ENCODE peak calls at places on chromosomes 5 and 9, in ten cellular contexts. Y, I, W, K, M, Z, P, N, B and T are unnamed samples.

GRCh38 chr5:110616009-110616408 is 110.5 kb downstream of the TMEM232 start:
- DNase-seq in Y (no peak), I (no peak), W (no peak), K (no peak), M (no peak), Z (no peak), P (no peak), N (no peak), B (no peak), T (no peak)

GRCh38 chr9:37030591-37030939 is 3.5 kb downstream of the PAX5 start:
- DNase-seq in Y (no peak), I (no peak), W (no peak), K (no peak), M (no peak), Z (no peak), P (no peak), N (no peak), B (no peak), T (no peak)

GRCh38 chr5:159210846-159211245 is 1.5 kb upstream of the RNF145 start:
- DNase-seq in Y (no peak), I (no peak), W (no peak), K (peak), M (no peak), Z (no peak), P (no peak), N (no peak), B (no peak), T (no peak)

GRCh38 chr9:14769235-14769580 is 46.7 kb upstream of the CER1 start:
- DNase-seq in Y (peak), I (no peak), W (peak), K (peak), M (peak), Z (no peak), P (no peak), N (peak), B (peak), T (peak)

GRCh38 chr9:15142903-15143534 is 164.0 kb downstream of the TTC39B start:
- DNase-seq in Y (peak), I (peak), W (peak), K (peak), M (peak), Z (no peak), P (no peak), N (peak), B (peak), T (peak)

GRCh38 chr5:1137567-1138444 is 25.9 kb upstream of the SLC12A7 start:
- DNase-seq in Y (no peak), I (peak), W (no peak), K (no peak), M (no peak), Z (no peak), P (no peak), N (peak), B (no peak), T (no peak)

GRCh38 chr5:34503379-34504346 is 152.5 kb upstream of the RAI14 start:
- DNase-seq in Y (no peak), I (no peak), W (no peak), K (no peak), M (no peak), Z (no peak), P (no peak), N (no peak), B (no peak), T (no peak)

GRCh38 chr5:120366047-120366446 is 98.1 kb upstream of the PRR16 start:
- DNase-seq in Y (peak), I (no peak), W (no peak), K (peak), M (peak), Z (no peak), P (no peak), N (no peak), B (peak), T (no peak)

GRCh38 chr5:143207563-143208364 is 195.7 kb downstream of the NR3C1 start:
- DNase-seq in Y (no peak), I (no peak), W (no peak), K (no peak), M (no peak), Z (peak), P (no peak), N (no peak), B (no peak), T (peak)

GRCh38 chr5:61450880-61451279 is 118.8 kb downstream of the ZSWIM6 start:
- DNase-seq in Y (peak), I (no peak), W (peak), K (no peak), M (peak), Z (no peak), P (no peak), N (peak), B (peak), T (no peak)

GRCh38 chr9:91966503-91966902 is 16.5 kb upstream of the ROR2 start:
- DNase-seq in Y (no peak), I (no peak), W (no peak), K (no peak), M (peak), Z (no peak), P (no peak), N (no peak), B (peak), T (no peak)

GRCh38 chr5:121630402-121630801 is 221.3 kb upstream of the FTMT start:
- DNase-seq in Y (peak), I (no peak), W (no peak), K (peak), M (no peak), Z (no peak), P (no peak), N (peak), B (peak), T (peak)

GRCh38 chr5:140631831-140632365 is 1.1 kb downstream of the CD14 start:
- DNase-seq in Y (no peak), I (no peak), W (no peak), K (no peak), M (no peak), Z (no peak), P (no peak), N (no peak), B (no peak), T (no peak)

GRCh38 chr5:135223404-135223803 is 175.6 kb downstream of the MACROH2A1 start:
- DNase-seq in Y (no peak), I (no peak), W (no peak), K (no peak), M (no peak), Z (no peak), P (peak), N (no peak), B (no peak), T (no peak)

GRCh38 chr9:27125030-27125429 is 16.0 kb downstream of the TEK start:
- DNase-seq in Y (peak), I (peak), W (peak), K (peak), M (peak), Z (no peak), P (peak), N (peak), B (peak), T (peak)

GRCh38 chr5:90590-91547 is 1.1 kb upstream of the PLEKHG4B start:
- DNase-seq in Y (no peak), I (no peak), W (no peak), K (peak), M (peak), Z (no peak), P (peak), N (no peak), B (no peak), T (peak)

GRCh38 chr5:149775785-149776184 is 45.7 kb downstream of the PPARGC1B start:
- DNase-seq in Y (no peak), I (no peak), W (peak), K (peak), M (no peak), Z (peak), P (no peak), N (peak), B (peak), T (no peak)

GRCh38 chr9:115400801-115401200 is 282.8 kb upstream of the TNC start:
- DNase-seq in Y (peak), I (no peak), W (no peak), K (no peak), M (peak), Z (no peak), P (no peak), N (no peak), B (no peak), T (no peak)

GRCh38 chr9:135655317-135656003 is 7.6 kb upstream of the LCN9 start:
- DNase-seq in Y (no peak), I (no peak), W (no peak), K (no peak), M (no peak), Z (no peak), P (no peak), N (no peak), B (no peak), T (no peak)

GRCh38 chr5:34709861-34710673 is 53.9 kb downstream of the RAI14 start:
- DNase-seq in Y (peak), I (peak), W (no peak), K (peak), M (peak), Z (no peak), P (no peak), N (no peak), B (no peak), T (no peak)

GRCh38 chr5:115246361-115246991 is 16.2 kb downstream of the PGGT1B start:
- DNase-seq in Y (peak), I (no peak), W (peak), K (peak), M (no peak), Z (peak), P (no peak), N (peak), B (peak), T (no peak)

GRCh38 chr9:11235061-11235460 is 622.3 kb upstream of the PTPRD start:
- DNase-seq in Y (no peak), I (no peak), W (no peak), K (no peak), M (no peak), Z (no peak), P (no peak), N (no peak), B (no peak), T (no peak)

GRCh38 chr5:125140855-125141254 is 394.4 kb upstream of the ZNF608 start:
- DNase-seq in Y (peak), I (no peak), W (no peak), K (peak), M (peak), Z (no peak), P (no peak), N (peak), B (peak), T (no peak)

GRCh38 chr5:111063709-111064322 is 7.7 kb upstream of the TSLP start:
- DNase-seq in Y (no peak), I (peak), W (peak), K (peak), M (no peak), Z (no peak), P (no peak), N (peak), B (peak), T (peak)

GRCh38 chr9:15824310-15824709 is 271.5 kb downstream of the CCDC171 start:
- DNase-seq in Y (peak), I (no peak), W (peak), K (no peak), M (peak), Z (no peak), P (no peak), N (peak), B (peak), T (no peak)

GRCh38 chr9:126722922-126723806 is 81.7 kb upstream of the ZBTB43 start:
- DNase-seq in Y (no peak), I (no peak), W (no peak), K (peak), M (no peak), Z (no peak), P (no peak), N (no peak), B (peak), T (no peak)

GRCh38 chr9:126722252-126722921 is 82.5 kb upstream of the ZBTB43 start:
- DNase-seq in Y (peak), I (peak), W (peak), K (peak), M (peak), Z (peak), P (no peak), N (peak), B (peak), T (no peak)

GRCh38 chr9:126721531-126722098 is 83.2 kb upstream of the ZBTB43 start:
- DNase-seq in Y (no peak), I (no peak), W (no peak), K (no peak), M (no peak), Z (no peak), P (no peak), N (no peak), B (no peak), T (no peak)

GRCh38 chr9:126720661-126721530 is 83.9 kb upstream of the ZBTB43 start:
- DNase-seq in Y (no peak), I (no peak), W (no peak), K (no peak), M (no peak), Z (no peak), P (no peak), N (no peak), B (no peak), T (no peak)

GRCh38 chr9:126719677-126720435 is 85.0 kb upstream of the ZBTB43 start:
- DNase-seq in Y (peak), I (peak), W (no peak), K (peak), M (peak), Z (peak), P (no peak), N (no peak), B (peak), T (no peak)
- H3K4me3 ChIP-seq in Y (no peak), I (no peak), W (no peak), K (no peak), M (no peak), Z (no peak), P (no peak), N (no peak), B (no peak), T (no peak)

GRCh38 chr5:24110019-24110615 is 534.7 kb downstream of the CDH10 start:
- DNase-seq in Y (peak), I (no peak), W (no peak), K (peak), M (no peak), Z (no peak), P (no peak), N (peak), B (peak), T (peak)
- TF ChIP-seq CTCF in Y (peak), I (peak), W (peak), K (peak), M (peak), Z (peak), P (no peak), N (peak), B (peak), T (peak)

GRCh38 chr5:36155291-36155690 is 3.4 kb downstream of the SKP2 start:
- DNase-seq in Y (no peak), I (no peak), W (no peak), K (no peak), M (no peak), Z (no peak), P (no peak), N (no peak), B (no peak), T (no peak)

GRCh38 chr5:36151434-36152323 is at the start of the genes LMBRD2 and SKP2:
- DNase-seq in Y (peak), I (peak), W (peak), K (peak), M (peak), Z (peak), P (peak), N (peak), B (peak), T (peak)

GRCh38 chr5:36153727-36154126 is 1.8 kb downstream of the SKP2 start:
- DNase-seq in Y (no peak), I (no peak), W (no peak), K (no peak), M (no peak), Z (no peak), P (no peak), N (no peak), B (no peak), T (no peak)

GRCh38 chr5:36152324-36153298 is 700 bp downstream of the SKP2 start:
- DNase-seq in Y (no peak), I (peak), W (no peak), K (no peak), M (no peak), Z (no peak), P (no peak), N (no peak), B (peak), T (no peak)

GRCh38 chr5:36153299-36153677 is 1.4 kb downstream of the SKP2 start:
- DNase-seq in Y (no peak), I (no peak), W (no peak), K (no peak), M (no peak), Z (no peak), P (no peak), N (no peak), B (no peak), T (no peak)
- H3K4me3 ChIP-seq in Y (peak), I (peak), W (no peak), K (peak), M (peak), Z (peak), P (no peak), N (peak), B (peak), T (no peak)

GRCh38 chr9:86098793-86099694 is at the start of gene GOLM1:
- DNase-seq in Y (peak), I (no peak), W (no peak), K (peak), M (peak), Z (no peak), P (no peak), N (peak), B (peak), T (no peak)
- TF ChIP-seq CTCF in Y (peak), I (peak), W (peak), K (peak), M (peak), Z (no peak), P (no peak), N (no peak), B (no peak), T (peak)

DNA sequence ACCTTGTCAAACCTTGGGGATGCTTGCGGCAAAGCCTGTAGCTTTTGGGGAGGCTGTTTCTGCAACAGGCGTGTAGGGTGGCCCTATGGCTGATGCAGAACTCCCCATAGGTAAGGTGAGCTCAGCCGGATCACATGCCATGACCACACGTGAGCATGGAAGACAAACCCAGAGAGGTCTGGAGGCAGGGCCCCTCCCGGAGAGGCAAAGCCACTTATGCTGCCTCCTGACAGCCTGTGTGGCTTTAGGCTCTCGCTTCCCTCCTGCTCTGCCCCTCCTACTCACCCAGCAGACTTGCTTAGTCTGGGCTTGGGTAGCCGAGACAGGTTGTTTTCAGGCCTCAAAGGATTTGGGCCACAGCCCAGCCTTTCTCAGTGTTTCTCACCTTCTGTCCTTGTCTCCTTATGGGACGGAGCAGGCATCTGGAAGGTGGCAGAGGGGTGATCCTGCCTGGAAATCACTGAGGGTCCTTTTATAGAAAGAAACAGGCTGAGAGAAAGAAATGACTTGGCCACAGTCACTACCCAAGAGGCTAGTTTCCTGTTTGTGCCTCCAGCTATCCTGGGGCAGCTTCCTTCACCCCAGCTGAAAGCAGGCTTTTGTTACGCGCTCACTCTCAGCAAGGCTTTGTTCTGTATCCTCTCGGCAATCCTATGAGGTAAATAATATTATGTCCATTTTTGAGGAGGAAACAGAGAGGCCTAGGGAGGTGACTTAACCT is 89.9 kb downstream of the DAB2IP start:
- DNase-seq in Y (no peak), I (no peak), W (no peak), K (no peak), M (no peak), Z (no peak), P (no peak), N (no peak), B (no peak), T (no peak)
- H3K4me3 ChIP-seq in Y (no peak), I (no peak), W (no peak), K (no peak), M (no peak), Z (no peak), P (no peak), N (no peak), B (no peak), T (no peak)

GRCh38 chr5:155833282-155833681 is 493.7 kb upstream of the SGCD start:
- DNase-seq in Y (no peak), I (no peak), W (no peak), K (no peak), M (no peak), Z (no peak), P (no peak), N (peak), B (no peak), T (no peak)
- TF ChIP-seq CTCF in Y (no peak), I (no peak), W (no peak), K (no peak), M (no peak), Z (no peak), P (no peak), N (peak), B (no peak), T (no peak)

GRCh38 chr9:134335490-134336173 is 9.4 kb downstream of the RXRA start:
- DNase-seq in Y (no peak), I (no peak), W (no peak), K (no peak), M (no peak), Z (no peak), P (no peak), N (no peak), B (no peak), T (no peak)
- H3K4me3 ChIP-seq in Y (no peak), I (no peak), W (no peak), K (no peak), M (no peak), Z (no peak), P (no peak), N (no peak), B (no peak), T (no peak)

GRCh38 chr5:10528056-10528816 is 35.6 kb upstream of the ANKRD33B start:
- DNase-seq in Y (peak), I (no peak), W (no peak), K (no peak), M (no peak), Z (no peak), P (no peak), N (no peak), B (peak), T (no peak)
- TF ChIP-seq CTCF in Y (peak), I (peak), W (peak), K (no peak), M (peak), Z (no peak), P (no peak), N (no peak), B (peak), T (no peak)

GRCh38 chr5:180090769-180091546 is 19.4 kb upstream of the RNF130 start:
- DNase-seq in Y (peak), I (no peak), W (peak), K (peak), M (peak), Z (no peak), P (no peak), N (peak), B (peak), T (no peak)
- H3K4me3 ChIP-seq in Y (peak), I (peak), W (peak), K (no peak), M (peak), Z (no peak), P (peak), N (peak), B (peak), T (no peak)